ENCODE peak calls at places on chromosomes 16 and 17, in ten cellular contexts. X is breast epithelium; H is right lobe of liver; T is brain microvascular endothelial cell; F is tibial nerve; Y is OCI-LY7; D is naive thymus-derived CD4-positive, alpha-beta T cell; C is GM23338; L is GM12865; Z is WERI-Rb-1. J is an unnamed sample.

GRCh38 chr17:49565948-49566491 is 9.7 kb upstream of the NXPH3 start:
- DNase-seq in X (peak), H (peak), T (no peak), F (peak), Y (no peak), D (no peak), C (no peak), L (no peak), Z (peak), J (peak)

GRCh38 chr17:79840204-79840988 is 1.2 kb upstream of the CBX4 start:
- DNase-seq in X (no peak), H (peak), T (no peak), F (peak), Y (no peak), D (no peak), C (peak), L (peak), Z (peak), J (peak)

GRCh38 chr17:43949777-43950176 is 4.0 kb downstream of the PYY start:
- DNase-seq in X (no peak), H (no peak), T (no peak), F (no peak), Y (no peak), D (no peak), C (no peak), L (no peak), Z (no peak), J (no peak)

GRCh38 chr17:71741836-71742235 is 379.0 kb upstream of the SOX9 start:
- DNase-seq in X (no peak), H (no peak), T (no peak), F (no peak), Y (no peak), D (no peak), C (no peak), L (no peak), Z (no peak), J (no peak)

GRCh38 chr17:30922235-30922993 is 669 bp downstream of the ADAP2 start:
- DNase-seq in X (no peak), H (peak), T (no peak), F (no peak), Y (no peak), D (no peak), C (peak), L (no peak), Z (peak), J (no peak)

GRCh38 chr16:61165797-61166196 is 870.4 kb downstream of the CDH8 start:
- DNase-seq in X (no peak), H (no peak), T (no peak), F (no peak), Y (no peak), D (no peak), C (no peak), L (no peak), Z (no peak), J (no peak)

GRCh38 chr16:65546353-65546791 is 424.5 kb upstream of the CDH11 start:
- DNase-seq in X (no peak), H (no peak), T (no peak), F (no peak), Y (no peak), D (no peak), C (no peak), L (no peak), Z (peak), J (no peak)

GRCh38 chr16:52572656-52573055 is 25.7 kb upstream of the TOX3 start:
- DNase-seq in X (no peak), H (no peak), T (no peak), F (no peak), Y (no peak), D (no peak), C (no peak), L (no peak), Z (no peak), J (no peak)

GRCh38 chr16:50045412-50045811 is 20.4 kb upstream of the HEATR3 start:
- DNase-seq in X (no peak), H (no peak), T (no peak), F (no peak), Y (no peak), D (no peak), C (no peak), L (no peak), Z (no peak), J (no peak)

GRCh38 chr17:49567104-49567521 is 8.6 kb upstream of the NXPH3 start:
- DNase-seq in X (no peak), H (peak), T (no peak), F (no peak), Y (no peak), D (no peak), C (no peak), L (no peak), Z (no peak), J (no peak)

GRCh38 chr17:5049314-5049819 is 14.1 kb upstream of the SLC52A1 start:
- DNase-seq in X (no peak), H (no peak), T (no peak), F (no peak), Y (peak), D (peak), C (no peak), L (peak), Z (no peak), J (no peak)

GRCh38 chr17:8151641-8152111 is 528 bp downstream of the PER1 start:
- DNase-seq in X (peak), H (peak), T (no peak), F (peak), Y (peak), D (no peak), C (peak), L (no peak), Z (no peak), J (peak)

GRCh38 chr16:51382940-51383339 is 231.9 kb upstream of the SALL1 start:
- DNase-seq in X (no peak), H (no peak), T (no peak), F (no peak), Y (no peak), D (no peak), C (no peak), L (no peak), Z (no peak), J (no peak)

GRCh38 chr16:23351360-23351759 is 49.3 kb downstream of the SCNN1B start:
- DNase-seq in X (no peak), H (no peak), T (no peak), F (no peak), Y (no peak), D (no peak), C (no peak), L (no peak), Z (no peak), J (no peak)

GRCh38 chr17:337453-337852 is 15.2 kb downstream of the RPH3AL start:
- DNase-seq in X (no peak), H (peak), T (no peak), F (no peak), Y (no peak), D (no peak), C (no peak), L (no peak), Z (no peak), J (no peak)

GRCh38 chr16:71564377-71564967 is 12.4 kb downstream of the TAT start:
- DNase-seq in X (no peak), H (no peak), T (no peak), F (peak), Y (no peak), D (no peak), C (peak), L (peak), Z (peak), J (no peak)

GRCh38 chr17:73613271-73613941 is 30.8 kb downstream of the SDK2 start:
- DNase-seq in X (no peak), H (no peak), T (no peak), F (no peak), Y (no peak), D (no peak), C (peak), L (no peak), Z (peak), J (no peak)

GRCh38 chr17:80084773-80085172 is 16.6 kb upstream of the GAA start:
- DNase-seq in X (no peak), H (no peak), T (no peak), F (no peak), Y (no peak), D (no peak), C (no peak), L (no peak), Z (no peak), J (no peak)

GRCh38 chr17:75774988-75775668 is 9.5 kb upstream of the UNK start:
- DNase-seq in X (peak), H (no peak), T (no peak), F (peak), Y (no peak), D (no peak), C (peak), L (no peak), Z (no peak), J (peak)

GRCh38 chr16:847681-848445 is 47.3 kb upstream of the GNG13 start:
- DNase-seq in X (no peak), H (no peak), T (no peak), F (no peak), Y (no peak), D (no peak), C (no peak), L (no peak), Z (no peak), J (no peak)

GRCh38 chr16:78230832-78231231 is 131.4 kb downstream of the WWOX start:
- DNase-seq in X (no peak), H (no peak), T (no peak), F (no peak), Y (no peak), D (no peak), C (no peak), L (no peak), Z (no peak), J (no peak)

GRCh38 chr16:24974859-24975258 is 40.3 kb downstream of the ARHGAP17 start:
- DNase-seq in X (no peak), H (peak), T (no peak), F (no peak), Y (no peak), D (no peak), C (no peak), L (no peak), Z (no peak), J (no peak)

GRCh38 chr16:22633280-22633679 is 122.6 kb downstream of the NPIPB5 start:
- DNase-seq in X (no peak), H (no peak), T (no peak), F (no peak), Y (no peak), D (no peak), C (no peak), L (no peak), Z (no peak), J (no peak)

GRCh38 chr16:30060354-30061194 is 5.0 kb upstream of the ALDOA start:
- DNase-seq in X (peak), H (no peak), T (no peak), F (no peak), Y (no peak), D (no peak), C (no peak), L (no peak), Z (no peak), J (no peak)

GRCh38 chr17:74368341-74369152 is 1.2 kb downstream of the GPR142 start:
- DNase-seq in X (no peak), H (peak), T (peak), F (peak), Y (peak), D (peak), C (peak), L (peak), Z (peak), J (peak)

GRCh38 chr16:70573451-70574121 is 50.0 kb downstream of the SF3B3 start:
- DNase-seq in X (no peak), H (no peak), T (peak), F (no peak), Y (no peak), D (no peak), C (peak), L (no peak), Z (no peak), J (no peak)

GRCh38 chr16:81807767-81808166 is 28.7 kb downstream of the PLCG2 start:
- DNase-seq in X (no peak), H (no peak), T (no peak), F (no peak), Y (no peak), D (no peak), C (no peak), L (peak), Z (no peak), J (no peak)

GRCh38 chr16:81042821-81043220 is 7.2 kb downstream of the ATMIN start:
- DNase-seq in X (no peak), H (no peak), T (no peak), F (no peak), Y (no peak), D (no peak), C (no peak), L (no peak), Z (no peak), J (no peak)

GRCh38 chr17:61097786-61098185 is 301.9 kb upstream of the TBX2 start:
- DNase-seq in X (no peak), H (no peak), T (no peak), F (no peak), Y (no peak), D (no peak), C (no peak), L (no peak), Z (no peak), J (no peak)
- H3K4me3 ChIP-seq in X (no peak), H (no peak), T (no peak), F (no peak), Y (no peak), D (no peak), C (no peak), L (no peak), Z (no peak), J (no peak)

DNA sequence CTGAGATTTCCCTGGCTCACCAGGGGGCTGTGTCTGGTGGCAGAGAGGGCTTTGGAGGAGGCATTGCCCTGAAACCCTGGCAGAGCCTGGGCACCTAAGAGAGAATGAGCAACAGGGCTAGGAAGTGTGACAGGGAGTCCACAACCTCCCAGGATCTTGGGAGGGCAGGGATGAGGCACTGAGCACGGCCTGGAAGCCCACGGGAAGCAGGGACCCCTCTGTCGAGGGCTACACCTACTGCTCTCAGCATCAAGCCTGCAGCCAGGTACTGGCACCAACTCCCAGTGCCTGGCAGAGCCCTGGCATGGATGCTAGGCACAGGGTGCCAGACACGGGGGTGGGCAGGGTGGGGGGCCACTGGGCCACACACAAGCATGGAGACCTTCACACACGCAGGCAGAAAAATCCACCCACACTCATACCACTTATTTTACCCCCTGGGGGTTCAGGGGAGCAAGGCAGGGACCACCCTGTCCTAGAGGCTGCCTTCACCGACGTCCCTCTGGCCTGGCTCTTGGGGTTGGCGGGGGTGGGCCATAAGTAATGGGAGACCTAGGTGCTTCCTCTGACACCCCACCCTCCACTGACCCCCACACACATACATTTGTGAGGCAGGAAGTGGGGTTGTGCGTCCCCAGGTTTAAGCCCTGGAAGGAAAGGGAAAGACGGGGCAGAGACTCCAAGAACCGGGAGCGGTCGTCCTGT is 970 bp upstream of the HSD11B2 start:
- DNase-seq in X (no peak), H (no peak), T (no peak), F (no peak), Y (no peak), D (no peak), C (no peak), L (no peak), Z (no peak), J (no peak)
- H3K4me3 ChIP-seq in X (peak), H (peak), T (no peak), F (peak), Y (no peak), D (no peak), C (peak), L (no peak), Z (peak), J (no peak)

DNA sequence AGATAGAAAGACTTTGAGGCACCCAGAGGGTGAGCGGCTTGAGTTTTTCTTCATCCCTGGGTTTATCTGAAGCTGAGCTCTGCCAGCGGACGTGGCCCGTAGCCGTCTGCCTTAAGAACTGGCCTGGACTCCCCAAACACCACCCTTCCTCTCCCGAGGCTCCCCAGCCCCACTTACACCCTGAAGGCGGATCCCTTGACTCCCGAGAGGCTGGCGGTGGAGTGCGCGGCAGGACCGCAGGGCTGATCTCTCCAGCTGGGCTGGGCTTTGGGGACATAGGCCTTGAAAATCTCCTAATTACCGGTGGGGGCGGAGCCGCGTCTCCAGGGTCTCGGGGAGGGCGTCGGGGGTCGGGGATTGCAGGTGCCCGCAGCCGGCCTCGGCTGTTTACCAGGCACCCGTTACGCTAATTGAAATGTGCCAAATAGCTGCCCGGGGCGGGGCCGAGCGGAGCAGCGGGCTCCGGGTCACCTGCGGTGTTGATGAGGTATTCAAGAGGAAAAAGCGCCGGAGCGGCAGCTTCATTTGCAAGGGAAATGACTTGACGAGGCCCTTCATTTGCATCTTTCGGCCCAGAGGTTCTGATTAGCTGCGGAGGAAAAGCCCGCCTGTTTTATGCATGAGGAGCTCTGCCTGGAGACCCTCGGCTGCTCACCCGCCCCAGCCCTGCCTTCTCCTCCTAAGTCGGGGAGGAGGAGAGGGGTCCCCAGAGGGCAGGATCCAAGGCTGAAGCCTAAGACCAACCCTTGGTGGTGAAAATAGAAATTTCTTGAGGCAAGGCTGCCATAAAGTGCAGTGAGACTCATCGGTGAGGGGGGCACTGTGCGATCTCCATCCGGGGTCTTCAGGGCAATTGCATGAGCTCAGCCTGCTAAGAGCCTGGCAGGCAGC is 100.7 kb downstream of the MGAT5B start:
- DNase-seq in X (no peak), H (no peak), T (no peak), F (no peak), Y (peak), D (peak), C (peak), L (peak), Z (peak), J (no peak)
- H3K4me3 ChIP-seq in X (peak), H (no peak), T (no peak), F (peak), Y (peak), D (peak), C (peak), L (no peak), Z (peak), J (peak)

GRCh38 chr17:37301288-37301687 is 74.5 kb upstream of the C17orf78 start:
- DNase-seq in X (no peak), H (no peak), T (no peak), F (no peak), Y (no peak), D (no peak), C (no peak), L (no peak), Z (no peak), J (peak)

GRCh38 chr17:37294888-37295287 is 80.9 kb upstream of the C17orf78 start:
- DNase-seq in X (no peak), H (no peak), T (no peak), F (no peak), Y (no peak), D (no peak), C (peak), L (no peak), Z (no peak), J (no peak)

GRCh38 chr17:37293770-37294169 is 82.0 kb upstream of the C17orf78 start:
- DNase-seq in X (no peak), H (no peak), T (no peak), F (no peak), Y (no peak), D (no peak), C (no peak), L (no peak), Z (no peak), J (no peak)

GRCh38 chr17:37300683-37301082 is 75.1 kb upstream of the C17orf78 start:
- DNase-seq in X (no peak), H (no peak), T (no peak), F (no peak), Y (no peak), D (no peak), C (no peak), L (no peak), Z (no peak), J (no peak)

GRCh38 chr17:37299257-37299985 is 76.4 kb upstream of the C17orf78 start:
- DNase-seq in X (no peak), H (no peak), T (no peak), F (no peak), Y (no peak), D (no peak), C (peak), L (no peak), Z (no peak), J (no peak)
- H3K4me3 ChIP-seq in X (peak), H (no peak), T (no peak), F (no peak), Y (no peak), D (no peak), C (no peak), L (no peak), Z (no peak), J (peak)

DNA sequence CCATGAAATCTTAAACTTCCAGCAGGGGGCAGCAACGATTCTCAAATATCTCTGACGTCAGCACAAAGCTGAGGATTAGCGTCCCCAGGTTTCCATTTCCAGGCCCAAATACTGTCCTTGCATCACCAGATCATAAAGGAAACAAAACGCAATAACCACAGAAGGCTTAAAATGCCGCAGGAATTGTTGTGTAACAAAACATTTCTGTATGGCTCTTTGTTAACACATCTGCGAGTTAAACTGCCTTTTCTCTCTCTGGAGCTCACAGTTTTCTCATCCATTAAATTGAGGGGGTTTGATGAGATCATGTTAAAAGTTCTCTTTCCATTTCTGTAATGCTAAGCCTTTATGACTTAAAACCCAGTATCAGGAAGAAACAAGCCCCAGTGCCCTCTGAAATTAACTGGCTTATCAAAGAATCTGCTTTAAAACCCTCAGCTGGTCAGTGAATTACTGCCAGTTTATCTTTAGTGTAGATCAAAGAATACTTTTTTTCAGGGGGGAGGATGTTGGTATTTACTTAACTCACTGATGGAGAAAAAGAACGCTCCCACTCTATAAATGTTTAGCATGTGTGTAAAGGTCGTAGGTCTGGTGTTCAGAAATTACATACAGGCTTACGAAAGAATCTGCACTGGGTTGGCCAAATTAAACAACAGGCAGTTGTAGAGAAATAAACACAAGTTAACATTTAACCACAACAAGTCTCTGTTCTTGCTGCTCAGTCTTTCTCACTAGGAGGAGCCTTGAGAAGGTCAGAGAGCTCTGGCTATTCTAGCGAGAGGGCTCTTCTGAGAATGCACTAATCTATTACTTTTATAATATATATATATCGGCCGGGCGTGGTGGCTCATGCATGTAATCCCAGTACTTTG is 10.6 kb upstream of the TERF2 start:
- DNase-seq in X (peak), H (peak), T (peak), F (peak), Y (peak), D (peak), C (peak), L (peak), Z (peak), J (peak)
- H3K4me3 ChIP-seq in X (peak), H (peak), T (no peak), F (no peak), Y (no peak), D (no peak), C (no peak), L (no peak), Z (no peak), J (no peak)

J was measured in adrenal gland.